ENCODE peak calls at places on chromosomes 1 and 21, in four cellular contexts. B is HCT116, M is PC-3, K is tibial nerve. C is an unnamed sample.

GRCh38 chr1:116268211-116268610 is 104.8 kb upstream of the ATP1A1 start:
- DNase-seq in M (peak; percentile 83), K (peak; percentile 9), B (no peak), C (no peak)

GRCh38 chr1:1517973-1518620 is 6.1 kb downstream of the ATAD3A start:
- DNase-seq in B (no peak), K (no peak), M (no peak), C (no peak)

GRCh38 chr1:173126421-173126820 is 75.7 kb upstream of the TNFSF18 start:
- DNase-seq in K (no peak), B (no peak), M (no peak), C (no peak)

GRCh38 chr1:79110749-79111148 is 104.2 kb upstream of the ADGRL4 start:
- DNase-seq in K (no peak), B (no peak), M (no peak), C (no peak)

GRCh38 chr1:206952182-206952581 is 5.9 kb upstream of the PIGR start:
- DNase-seq in M (no peak), B (no peak), K (no peak), C (no peak)

GRCh38 chr21:42095581-42095980 is 24.5 kb downstream of the UMODL1 start:
- DNase-seq in B (no peak), K (no peak), M (no peak), C (no peak)

GRCh38 chr1:12121212-12122000 is 45.4 kb upstream of the TNFRSF1B start:
- DNase-seq in K (no peak), M (peak; percentile 43), B (no peak), C (no peak)

GRCh38 chr1:200238311-200238710 is 171.5 kb downstream of the ZNF281 start:
- DNase-seq in M (no peak), B (no peak), K (no peak), C (no peak)

GRCh38 chr21:37430184-37430821 is 63.7 kb downstream of the DYRK1A start:
- DNase-seq in K (no peak), M (peak; percentile 24), B (no peak), C (no peak)

GRCh38 chr21:44199448-44199847 is 41.3 kb downstream of the ICOSLG start:
- DNase-seq in B (no peak), K (no peak), M (peak; percentile 0), C (no peak)

GRCh38 chr1:24900486-24900849 is 29.6 kb downstream of the RUNX3 start:
- DNase-seq in M (no peak), K (no peak), B (no peak), C (no peak)

GRCh38 chr1:169348356-169349036 is 19.1 kb downstream of the NME7 start:
- DNase-seq in B (peak; percentile 57), M (peak; percentile 84), K (peak; percentile 62), C (no peak)

GRCh38 chr1:23177438-23178380 is 9.1 kb upstream of the LUZP1 start:
- DNase-seq in M (peak; percentile 67), B (no peak), K (no peak), C (peak; percentile 88)

GRCh38 chr1:6596886-6597776 is 5.5 kb downstream of the KLHL21 start:
- DNase-seq in B (no peak), M (no peak), K (no peak), C (no peak)

GRCh38 chr1:6596351-6596750 is 6.3 kb downstream of the KLHL21 start:
- DNase-seq in K (no peak), B (no peak), M (no peak), C (no peak)

GRCh38 chr1:6593810-6594209 is 8.9 kb downstream of the KLHL21 start:
- DNase-seq in B (no peak), M (no peak), K (no peak), C (no peak)

GRCh38 chr1:6592865-6593593 is 9.6 kb downstream of the KLHL21 start:
- DNase-seq in K (no peak), M (no peak), B (no peak), C (no peak)

DNA sequence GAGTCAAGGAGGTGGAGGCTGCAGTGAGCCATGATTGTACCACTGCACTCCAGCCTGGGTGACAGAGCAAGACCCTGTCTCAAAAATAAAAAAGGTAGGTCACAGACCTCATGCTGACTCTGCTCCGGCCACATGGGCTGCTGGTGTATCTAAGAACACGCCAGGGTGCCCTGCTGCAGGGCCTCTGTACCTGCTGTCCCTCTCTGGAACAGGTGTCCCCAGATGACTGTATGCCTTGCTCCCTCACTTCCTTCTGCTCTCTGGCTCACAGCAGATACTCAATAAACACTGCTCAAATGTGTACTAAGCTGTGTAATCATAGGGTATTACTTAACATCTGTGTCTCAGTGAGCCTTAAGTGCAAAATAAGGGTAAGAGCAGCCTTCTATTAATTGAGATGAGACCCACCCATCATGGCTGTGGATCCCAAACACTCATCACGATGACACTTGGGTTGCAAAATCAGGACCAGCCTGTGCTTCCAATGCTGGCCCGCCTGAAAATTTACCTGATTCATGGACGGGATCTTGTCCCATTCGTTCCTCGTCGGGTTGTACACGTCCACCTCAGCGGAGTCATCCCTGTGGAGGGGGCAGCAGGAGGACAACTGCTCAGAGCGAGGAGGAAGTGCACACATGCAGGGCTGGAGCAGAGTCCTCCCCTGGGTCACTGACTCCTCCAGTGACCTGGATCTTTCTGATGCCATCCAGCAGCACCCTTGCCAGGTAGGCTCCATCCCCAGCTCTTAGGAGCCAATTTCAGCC is 7.5 kb downstream of the KLHL21 start:
- DNase-seq in K (no peak), B (no peak), M (no peak), C (no peak)
- H3K4me1 ChIP-seq in K (peaks cover 77% of the 10 kb centered on the region), B (peaks cover 5% of the 10 kb centered on the region), M (peaks cover 12% of the 10 kb centered on the region), C (peaks cover 97% of the 10 kb centered on the region)

GRCh38 chr1:167052389-167052788 is 37.8 kb downstream of the GPA33 start:
- DNase-seq in B (peak; percentile 35), M (peak; percentile 45), K (no peak), C (no peak)
- TF ChIP-seq CTCF in B (peak; percentile 71), M (peak; percentile 71), K (peak; percentile 12), C (peak; percentile 56)

GRCh38 chr1:9671377-9672140 is 20.0 kb downstream of the PIK3CD start:
- DNase-seq in K (no peak), B (peak; percentile 44), M (peak; percentile 93), C (no peak)
- H3K4me1 ChIP-seq in K (no peaks in the 10 kb centered on the region), B (peaks cover 14% of the 10 kb centered on the region), M (peaks cover 23% of the 10 kb centered on the region), C (no peaks in the 10 kb centered on the region)

GRCh38 chr1:177783052-177783451 is 186.8 kb downstream of the SEC16B start:
- DNase-seq in B (no peak), K (no peak), M (no peak), C (no peak)
- TF ChIP-seq CTCF in B (peak; percentile 50), K (no peak), M (peak; percentile 32), C (no peak)

GRCh38 chr1:174676856-174677255 is 229.1 kb downstream of the GPR52 start:
- DNase-seq in M (no peak), B (no peak), K (no peak), C (no peak)
- H3K4me1 ChIP-seq in M (no peaks in the 10 kb centered on the region), B (no peaks in the 10 kb centered on the region), K (no peaks in the 10 kb centered on the region), C (peaks cover 3% of the 10 kb centered on the region)

DNA sequence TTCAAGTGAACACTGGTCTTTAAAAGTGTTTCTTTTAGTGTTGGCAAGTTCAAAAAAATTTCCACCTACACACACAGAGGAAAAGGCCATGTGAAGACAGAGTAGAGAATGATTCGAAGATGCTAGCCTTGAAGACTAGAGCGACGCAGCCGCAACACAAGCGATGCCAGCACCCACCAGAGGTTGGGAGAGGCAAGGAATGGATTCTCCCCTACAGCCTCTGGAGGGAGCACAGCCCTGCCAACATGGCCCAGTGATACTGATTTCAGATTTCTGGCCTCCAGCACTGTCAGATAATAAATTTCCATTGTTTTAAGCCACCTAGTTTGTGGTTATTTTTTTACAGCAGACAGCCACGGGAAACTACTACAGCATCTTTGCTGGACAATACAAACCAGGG is 6.9 kb upstream of the ADAR start:
- DNase-seq in B (no peak), M (no peak), K (no peak), C (no peak)
- TF ChIP-seq CTCF in B (peak; percentile 12), M (no peak), K (no peak), C (no peak)

GRCh38 chr1:156671804-156672203 is 5.4 kb downstream of the NES start:
- DNase-seq in B (no peak), K (no peak), M (no peak), C (no peak)
- H3K4me1 ChIP-seq in B (peaks cover 13% of the 10 kb centered on the region), K (peaks cover 82% of the 10 kb centered on the region), M (peaks cover 17% of the 10 kb centered on the region), C (peaks cover 100% of the 10 kb centered on the region)

GRCh38 chr21:31781737-31782136 is 49.8 kb upstream of the SCAF4 start:
- DNase-seq in M (peak; percentile 20), K (peak; percentile 85), B (no peak), C (peak; percentile 33)

GRCh38 chr21:31786164-31786920 is 54.4 kb upstream of the SCAF4 start:
- DNase-seq in M (no peak), K (no peak), B (no peak), C (no peak)

GRCh38 chr21:31777857-31778256 is 45.9 kb upstream of the SCAF4 start:
- DNase-seq in M (no peak), K (no peak), B (no peak), C (no peak)

GRCh38 chr21:31780944-31781343 is 49.0 kb upstream of the SCAF4 start:
- DNase-seq in B (peak; percentile 47), K (no peak), M (peak; percentile 72), C (no peak)
- TF ChIP-seq CTCF in B (peak; percentile 54), K (no peak), M (peak; percentile 75), C (no peak)

C was measured in left ventricle myocardium inferior.